ENCODE peak calls at places on chromosomes 7 and 10, in seven cellular contexts. One of them, this sample, is unnamed.

GRCh38 chr7:121954803-121955202 is 81.8 kb downstream of the PTPRZ1 start:
- DNase-seq in AG10803: peak
- DNase-seq in spleen: no peak
- DNase-seq in coronary artery: no peak
- DNase-seq in cardiac fibroblast: peak
- DNase-seq in GM12865: peak
- DNase-seq in HFF-Myc: peak
- DNase-seq in this sample: peak

GRCh38 chr10:12949248-12949647 is 52.3 kb downstream of the CCDC3 start:
- DNase-seq in AG10803: no peak
- DNase-seq in spleen: no peak
- DNase-seq in coronary artery: no peak
- DNase-seq in cardiac fibroblast: no peak
- DNase-seq in GM12865: no peak
- DNase-seq in HFF-Myc: no peak
- DNase-seq in this sample: no peak

GRCh38 chr10:132520147-132520811 is 17.3 kb upstream of the INPP5A start:
- DNase-seq in AG10803: peak
- DNase-seq in spleen: peak
- DNase-seq in coronary artery: peak
- DNase-seq in cardiac fibroblast: no peak
- DNase-seq in GM12865: no peak
- DNase-seq in HFF-Myc: peak
- DNase-seq in this sample: peak

GRCh38 chr10:84540617-84541288 is 212.4 kb downstream of the CCSER2 start:
- DNase-seq in AG10803: peak
- DNase-seq in spleen: peak
- DNase-seq in coronary artery: no peak
- DNase-seq in cardiac fibroblast: peak
- DNase-seq in GM12865: peak
- DNase-seq in HFF-Myc: no peak
- DNase-seq in this sample: peak

GRCh38 chr7:96599288-96599936 is 110.2 kb downstream of the SEM1 start:
- DNase-seq in AG10803: no peak
- DNase-seq in spleen: no peak
- DNase-seq in coronary artery: no peak
- DNase-seq in cardiac fibroblast: no peak
- DNase-seq in GM12865: no peak
- DNase-seq in HFF-Myc: no peak
- DNase-seq in this sample: no peak

GRCh38 chr7:66326501-66327180 is 121.5 kb downstream of the TPST1 start:
- DNase-seq in AG10803: peak
- DNase-seq in spleen: no peak
- DNase-seq in coronary artery: no peak
- DNase-seq in cardiac fibroblast: peak
- DNase-seq in GM12865: no peak
- DNase-seq in HFF-Myc: no peak
- DNase-seq in this sample: peak

GRCh38 chr10:86356306-86356705 is 10.3 kb downstream of the GRID1 start:
- DNase-seq in AG10803: no peak
- DNase-seq in spleen: peak
- DNase-seq in coronary artery: no peak
- DNase-seq in cardiac fibroblast: no peak
- DNase-seq in GM12865: no peak
- DNase-seq in HFF-Myc: no peak
- DNase-seq in this sample: no peak

GRCh38 chr10:96585726-96586418 is 940 bp downstream of the TM9SF3 start:
- DNase-seq in AG10803: peak
- DNase-seq in spleen: no peak
- DNase-seq in coronary artery: no peak
- DNase-seq in cardiac fibroblast: peak
- DNase-seq in GM12865: peak
- DNase-seq in HFF-Myc: no peak
- DNase-seq in this sample: peak

GRCh38 chr7:11567571-11567970 is 264.4 kb downstream of the THSD7A start:
- DNase-seq in AG10803: no peak
- DNase-seq in spleen: no peak
- DNase-seq in coronary artery: no peak
- DNase-seq in cardiac fibroblast: no peak
- DNase-seq in GM12865: no peak
- DNase-seq in HFF-Myc: no peak
- DNase-seq in this sample: no peak

GRCh38 chr7:73734619-73735525 is 3.7 kb downstream of the ABHD11 start:
- DNase-seq in AG10803: peak
- DNase-seq in spleen: peak
- DNase-seq in coronary artery: peak
- DNase-seq in cardiac fibroblast: peak
- DNase-seq in GM12865: peak
- DNase-seq in HFF-Myc: peak
- DNase-seq in this sample: peak

GRCh38 chr10:26468291-26468690 is 30.1 kb downstream of the APBB1IP start:
- DNase-seq in AG10803: peak
- DNase-seq in spleen: no peak
- DNase-seq in coronary artery: no peak
- DNase-seq in cardiac fibroblast: peak
- DNase-seq in GM12865: no peak
- DNase-seq in HFF-Myc: no peak
- DNase-seq in this sample: no peak

GRCh38 chr10:132483394-132483793 is 54.2 kb upstream of the INPP5A start:
- DNase-seq in AG10803: no peak
- DNase-seq in spleen: no peak
- DNase-seq in coronary artery: no peak
- DNase-seq in cardiac fibroblast: no peak
- DNase-seq in GM12865: no peak
- DNase-seq in HFF-Myc: no peak
- DNase-seq in this sample: no peak

GRCh38 chr7:143494622-143495021 is 16.9 kb downstream of the TAS2R41 start:
- DNase-seq in AG10803: no peak
- DNase-seq in spleen: no peak
- DNase-seq in coronary artery: no peak
- DNase-seq in cardiac fibroblast: peak
- DNase-seq in GM12865: no peak
- DNase-seq in HFF-Myc: no peak
- DNase-seq in this sample: no peak

GRCh38 chr10:35659456-35659855 is 17.4 kb upstream of the FZD8 start:
- DNase-seq in AG10803: no peak
- DNase-seq in spleen: no peak
- DNase-seq in coronary artery: no peak
- DNase-seq in cardiac fibroblast: no peak
- DNase-seq in GM12865: no peak
- DNase-seq in HFF-Myc: no peak
- DNase-seq in this sample: no peak

GRCh38 chr10:35652824-35653223 is 10.7 kb upstream of the FZD8 start:
- DNase-seq in AG10803: no peak
- DNase-seq in spleen: no peak
- DNase-seq in coronary artery: no peak
- DNase-seq in cardiac fibroblast: no peak
- DNase-seq in GM12865: no peak
- DNase-seq in HFF-Myc: no peak
- DNase-seq in this sample: no peak

GRCh38 chr10:35661236-35661635 is 19.1 kb upstream of the FZD8 start:
- DNase-seq in AG10803: peak
- DNase-seq in spleen: no peak
- DNase-seq in coronary artery: no peak
- DNase-seq in cardiac fibroblast: no peak
- DNase-seq in GM12865: no peak
- DNase-seq in HFF-Myc: no peak
- DNase-seq in this sample: no peak

GRCh38 chr10:35657621-35658020 is 15.5 kb upstream of the FZD8 start:
- DNase-seq in AG10803: no peak
- DNase-seq in spleen: no peak
- DNase-seq in coronary artery: no peak
- DNase-seq in cardiac fibroblast: no peak
- DNase-seq in GM12865: no peak
- DNase-seq in HFF-Myc: no peak
- DNase-seq in this sample: no peak
- H3K4me3 ChIP-seq in AG10803: no peak
- H3K4me3 ChIP-seq in spleen: no peak
- H3K4me3 ChIP-seq in coronary artery: no peak
- H3K4me3 ChIP-seq in cardiac fibroblast: no peak
- H3K4me3 ChIP-seq in GM12865: no peak
- H3K4me3 ChIP-seq in HFF-Myc: no peak
- H3K4me3 ChIP-seq in this sample: no peak

GRCh38 chr7:41891967-41892755 is 189.3 kb upstream of the INHBA start:
- DNase-seq in AG10803: no peak
- DNase-seq in spleen: no peak
- DNase-seq in coronary artery: no peak
- DNase-seq in cardiac fibroblast: no peak
- DNase-seq in GM12865: no peak
- DNase-seq in HFF-Myc: no peak
- DNase-seq in this sample: no peak
- TF ChIP-seq CTCF in AG10803: no peak
- TF ChIP-seq CTCF in spleen: no peak
- TF ChIP-seq CTCF in coronary artery: no peak
- TF ChIP-seq CTCF in cardiac fibroblast: peak
- TF ChIP-seq CTCF in GM12865: peak
- TF ChIP-seq CTCF in HFF-Myc: peak
- TF ChIP-seq CTCF in this sample: no peak

GRCh38 chr7:50667789-50668226 is 102.6 kb upstream of the DDC start:
- DNase-seq in AG10803: no peak
- DNase-seq in spleen: no peak
- DNase-seq in coronary artery: no peak
- DNase-seq in cardiac fibroblast: peak
- DNase-seq in GM12865: no peak
- DNase-seq in HFF-Myc: no peak
- DNase-seq in this sample: peak
- H3K4me3 ChIP-seq in AG10803: no peak
- H3K4me3 ChIP-seq in spleen: no peak
- H3K4me3 ChIP-seq in coronary artery: no peak
- H3K4me3 ChIP-seq in cardiac fibroblast: no peak
- H3K4me3 ChIP-seq in GM12865: no peak
- H3K4me3 ChIP-seq in HFF-Myc: no peak
- H3K4me3 ChIP-seq in this sample: no peak

DNA sequence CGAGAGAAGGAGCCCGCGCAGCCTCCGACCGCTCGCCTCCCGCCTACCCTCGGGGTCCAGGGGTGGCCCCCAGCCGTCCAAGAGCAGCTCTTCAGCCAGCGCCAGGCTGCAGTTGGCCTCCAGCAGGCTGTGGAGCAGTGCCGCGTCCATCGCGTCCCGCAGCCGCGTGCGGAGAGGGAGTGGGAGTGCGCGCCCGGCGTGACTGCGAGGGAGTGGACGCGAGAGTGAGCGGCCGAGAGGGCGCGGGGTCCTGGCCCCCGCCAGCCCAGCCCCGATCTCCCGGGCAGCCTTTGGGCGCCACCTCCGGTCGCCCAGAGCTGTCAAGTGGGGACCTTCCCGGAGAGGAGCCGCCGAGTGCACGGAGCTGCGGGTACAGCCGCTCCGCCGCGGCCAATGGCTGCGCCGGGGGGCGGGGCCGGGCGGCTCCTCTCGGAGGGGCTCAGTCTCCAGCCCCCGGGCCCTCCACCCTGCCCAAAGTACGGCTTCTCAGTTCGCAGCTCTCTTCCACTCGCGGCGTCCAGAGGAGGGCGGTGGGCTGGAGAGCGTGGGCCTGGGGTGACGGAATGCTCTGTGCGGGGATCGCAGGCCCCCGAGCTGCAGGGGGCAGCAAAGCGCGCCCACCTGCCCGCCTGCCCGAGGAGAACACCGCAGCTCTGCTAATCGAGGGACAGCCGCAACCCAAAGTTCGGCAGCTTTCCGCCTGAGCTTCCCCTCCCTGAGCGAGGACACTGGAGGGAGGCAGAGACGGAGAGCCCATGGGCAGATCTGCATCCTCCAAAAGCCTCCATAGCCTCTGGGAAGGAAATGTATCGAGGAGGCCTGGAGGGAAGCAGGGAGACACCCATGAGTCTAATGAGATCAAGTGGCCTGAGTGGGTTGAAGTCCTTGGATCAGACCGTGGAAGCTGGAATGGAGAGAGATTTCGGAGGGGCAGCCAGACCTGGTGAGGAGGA is at the start of gene CRHR2:
- DNase-seq in AG10803: no peak
- DNase-seq in spleen: no peak
- DNase-seq in coronary artery: no peak
- DNase-seq in cardiac fibroblast: no peak
- DNase-seq in GM12865: no peak
- DNase-seq in HFF-Myc: no peak
- DNase-seq in this sample: no peak
- TF ChIP-seq CTCF in AG10803: no peak
- TF ChIP-seq CTCF in spleen: peak
- TF ChIP-seq CTCF in coronary artery: no peak
- TF ChIP-seq CTCF in cardiac fibroblast: peak
- TF ChIP-seq CTCF in GM12865: no peak
- TF ChIP-seq CTCF in HFF-Myc: peak
- TF ChIP-seq CTCF in this sample: no peak

GRCh38 chr7:128708824-128709223 is 30.3 kb upstream of the CALU start:
- DNase-seq in AG10803: no peak
- DNase-seq in spleen: no peak
- DNase-seq in coronary artery: no peak
- DNase-seq in cardiac fibroblast: no peak
- DNase-seq in GM12865: no peak
- DNase-seq in HFF-Myc: no peak
- DNase-seq in this sample: no peak

GRCh38 chr7:128707752-128708151 is 31.4 kb upstream of the CALU start:
- DNase-seq in AG10803: no peak
- DNase-seq in spleen: no peak
- DNase-seq in coronary artery: no peak
- DNase-seq in cardiac fibroblast: no peak
- DNase-seq in GM12865: no peak
- DNase-seq in HFF-Myc: no peak
- DNase-seq in this sample: no peak

GRCh38 chr7:128705891-128706333 is 33.2 kb upstream of the CALU start:
- DNase-seq in AG10803: peak
- DNase-seq in spleen: no peak
- DNase-seq in coronary artery: no peak
- DNase-seq in cardiac fibroblast: peak
- DNase-seq in GM12865: no peak
- DNase-seq in HFF-Myc: no peak
- DNase-seq in this sample: peak

GRCh38 chr7:128710391-128710930 is 28.7 kb upstream of the CALU start:
- DNase-seq in AG10803: peak
- DNase-seq in spleen: no peak
- DNase-seq in coronary artery: no peak
- DNase-seq in cardiac fibroblast: peak
- DNase-seq in GM12865: no peak
- DNase-seq in HFF-Myc: no peak
- DNase-seq in this sample: peak

DNA sequence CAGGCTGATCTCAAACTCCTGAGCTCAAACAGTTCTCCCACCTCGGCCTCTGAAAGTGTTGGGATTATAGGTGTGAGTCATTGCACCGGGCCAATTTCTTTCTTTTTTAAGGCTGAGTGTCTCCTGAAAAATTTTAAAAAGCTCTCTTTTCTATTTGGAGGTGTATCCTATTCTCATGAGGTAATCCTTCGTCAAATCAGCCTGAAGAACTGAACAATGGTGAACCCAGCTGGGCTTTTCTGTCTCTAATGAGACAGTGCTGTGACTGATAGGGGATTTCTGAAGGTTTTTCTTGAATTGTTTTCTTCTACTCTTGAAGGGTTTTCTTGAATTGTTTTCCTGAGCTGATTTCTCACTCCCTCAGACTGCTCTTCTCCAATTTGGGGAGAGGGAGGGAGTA is 30.9 kb upstream of the CALU start:
- DNase-seq in AG10803: no peak
- DNase-seq in spleen: no peak
- DNase-seq in coronary artery: no peak
- DNase-seq in cardiac fibroblast: peak
- DNase-seq in GM12865: peak
- DNase-seq in HFF-Myc: no peak
- DNase-seq in this sample: no peak
- H3K4me3 ChIP-seq in AG10803: no peak
- H3K4me3 ChIP-seq in spleen: no peak
- H3K4me3 ChIP-seq in coronary artery: no peak
- H3K4me3 ChIP-seq in cardiac fibroblast: no peak
- H3K4me3 ChIP-seq in GM12865: no peak
- H3K4me3 ChIP-seq in HFF-Myc: no peak
- H3K4me3 ChIP-seq in this sample: no peak

This sample was measured in fibroblast of mammary gland.